ENCODE peak calls at places on chromosomes 11 and 22, in four cellular contexts. N is spleen, T is upper lobe of left lung, I is body of pancreas. Q is an unnamed sample.

GRCh38 chr11:119928047-119928446 is 199.0 kb upstream of the NECTIN1 start:
- DNase-seq in N (peak; percentile 4), T (no peak), I (no peak), Q (no peak)

GRCh38 chr22:20117656-20118571 is 888 bp upstream of the TRMT2A start:
- DNase-seq in N (peak; percentile 92), T (no peak), I (no peak), Q (no peak)

GRCh38 chr22:29145321-29146072 is 60.2 kb upstream of the EMID1 start:
- DNase-seq in N (peak; percentile 79), T (no peak), I (peak; percentile 24), Q (no peak)

GRCh38 chr11:96341237-96342130 is 1.5 kb downstream of the MAML2 start:
- DNase-seq in N (peak; percentile 91), T (peak; percentile 59), I (peak; percentile 51), Q (no peak)

GRCh38 chr11:57405271-57405890 is 14.9 kb upstream of the PRG2 start:
- DNase-seq in N (no peak), T (peak; percentile 22), I (no peak), Q (no peak)

GRCh38 chr11:9691865-9692264 is 28.0 kb downstream of the SWAP70 start:
- DNase-seq in N (no peak), T (no peak), I (no peak), Q (no peak)

GRCh38 chr11:72779495-72780128 is 14.2 kb downstream of the STARD10 start:
- DNase-seq in N (no peak), T (no peak), I (no peak), Q (no peak)

GRCh38 chr11:15208570-15209222 is 94.0 kb downstream of the INSC start:
- DNase-seq in N (peak; percentile 94), T (peak; percentile 78), I (peak; percentile 84), Q (peak; percentile 19)

GRCh38 chr11:47714554-47715081 is 551 bp downstream of the AGBL2 start:
- DNase-seq in N (peak; percentile 77), T (no peak), I (no peak), Q (no peak)

GRCh38 chr22:29330753-29331152 is 15.3 kb upstream of the RASL10A start:
- DNase-seq in N (no peak), T (no peak), I (no peak), Q (no peak)

GRCh38 chr11:96168623-96169022 is 174.4 kb downstream of the MAML2 start:
- DNase-seq in N (no peak), T (peak; percentile 64), I (peak; percentile 28), Q (no peak)

GRCh38 chr11:79078999-79079398 is 361.8 kb downstream of the TENM4 start:
- DNase-seq in N (no peak), T (no peak), I (peak; percentile 52), Q (no peak)

GRCh38 chr11:17931595-17931994 is 81.3 kb downstream of the SERGEF start:
- DNase-seq in N (no peak), T (no peak), I (no peak), Q (no peak)

GRCh38 chr11:17932472-17932871 is 80.4 kb downstream of the SERGEF start:
- DNase-seq in N (no peak), T (no peak), I (no peak), Q (no peak)

GRCh38 chr11:17927643-17928343 is 85.1 kb downstream of the SERGEF start:
- DNase-seq in N (no peak), T (no peak), I (no peak), Q (no peak)

GRCh38 chr11:17929171-17929570 is 83.7 kb downstream of the SERGEF start:
- DNase-seq in N (no peak), T (no peak), I (no peak), Q (no peak)

DNA sequence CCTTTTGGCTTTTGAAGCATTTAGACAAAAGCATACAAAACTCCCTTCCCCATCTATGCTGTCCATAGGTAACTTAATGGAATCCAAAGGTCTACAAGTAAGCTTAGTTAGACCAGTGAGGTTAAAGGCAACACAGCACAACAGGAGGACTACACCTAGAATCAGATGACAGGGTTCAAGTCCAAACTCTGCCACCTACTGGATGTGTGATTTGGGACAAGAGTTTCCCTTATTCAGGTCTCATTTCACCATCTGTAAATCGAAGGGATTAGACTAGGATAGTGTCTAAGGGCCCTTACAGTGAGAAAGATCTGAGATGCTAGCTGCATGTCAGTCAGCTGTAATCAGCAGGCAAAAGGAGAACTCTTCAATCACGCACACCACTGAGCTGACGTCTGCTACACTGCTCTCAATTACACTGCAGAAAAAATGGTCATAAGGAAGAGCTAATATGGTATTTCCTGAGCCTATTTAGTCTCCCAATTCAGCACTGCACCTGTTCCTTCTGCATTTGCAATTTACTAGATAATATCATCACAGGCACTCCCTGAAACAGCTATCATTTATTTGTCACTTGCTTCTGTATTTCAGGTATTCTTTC is 82.2 kb downstream of the SERGEF start:
- DNase-seq in N (no peak), T (no peak), I (no peak), Q (no peak)
- TF ChIP-seq CTCF in N (no peak), T (no peak), I (no peak), Q (no peak)

DNA sequence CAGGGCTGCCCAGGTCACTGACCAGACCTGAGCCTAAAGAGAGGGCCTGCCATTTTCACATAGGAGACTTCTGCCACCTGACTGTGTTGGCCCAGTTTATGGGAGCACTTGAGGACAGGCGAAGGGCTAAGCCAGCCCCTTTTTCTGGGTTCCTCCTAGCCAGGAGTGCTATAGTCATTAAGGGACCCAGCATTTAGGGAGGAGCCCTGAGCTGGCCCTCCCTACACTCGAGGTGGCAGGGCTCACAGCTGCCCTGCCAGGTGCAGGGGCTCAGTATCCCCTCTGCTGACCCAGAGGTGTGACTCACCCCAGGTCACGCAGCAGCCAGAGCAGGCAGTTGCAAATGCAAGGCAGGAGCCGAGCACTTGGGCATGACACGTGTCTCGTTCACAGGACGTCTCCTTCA is 86.3 kb upstream of the CRYBB3 start:
- DNase-seq in N (no peak), T (peak; percentile 77), I (no peak), Q (no peak)
- TF ChIP-seq POLR2A in N (no peak), T (no peak), I (no peak), Q (no peak)

DNA sequence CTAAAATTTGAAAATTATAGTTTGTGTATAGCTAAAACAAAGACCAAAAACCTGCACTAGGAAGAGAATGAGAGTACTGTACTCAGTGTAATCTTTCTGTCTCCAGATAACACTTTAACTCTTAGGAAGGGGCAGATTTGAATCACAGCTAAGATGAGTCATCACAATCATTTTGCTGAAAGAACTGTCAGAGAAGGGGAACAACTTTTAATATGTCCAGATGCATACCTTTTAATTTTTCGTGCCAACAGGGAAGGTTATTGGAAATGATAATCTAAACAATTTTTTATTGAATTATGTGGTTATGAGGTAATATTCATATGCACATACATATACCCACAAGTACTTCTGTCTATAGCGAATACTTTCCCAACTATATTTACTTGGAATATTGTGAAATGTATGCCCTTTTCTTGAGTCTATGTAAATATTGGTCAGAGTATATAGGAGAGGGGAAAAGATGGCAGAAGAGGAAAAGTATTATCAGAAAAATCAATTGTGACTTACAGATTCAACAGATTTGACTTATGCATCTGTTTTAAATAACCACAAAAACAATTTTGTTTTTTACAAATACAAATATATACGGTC is 51.1 kb upstream of the MUC15 start:
- DNase-seq in N (no peak), T (no peak), I (no peak), Q (no peak)
- H3K27ac ChIP-seq in N (no peak overlapping the region), T (no peak overlapping the region), I (no peak overlapping the region), Q (no peak overlapping the region)

DNA sequence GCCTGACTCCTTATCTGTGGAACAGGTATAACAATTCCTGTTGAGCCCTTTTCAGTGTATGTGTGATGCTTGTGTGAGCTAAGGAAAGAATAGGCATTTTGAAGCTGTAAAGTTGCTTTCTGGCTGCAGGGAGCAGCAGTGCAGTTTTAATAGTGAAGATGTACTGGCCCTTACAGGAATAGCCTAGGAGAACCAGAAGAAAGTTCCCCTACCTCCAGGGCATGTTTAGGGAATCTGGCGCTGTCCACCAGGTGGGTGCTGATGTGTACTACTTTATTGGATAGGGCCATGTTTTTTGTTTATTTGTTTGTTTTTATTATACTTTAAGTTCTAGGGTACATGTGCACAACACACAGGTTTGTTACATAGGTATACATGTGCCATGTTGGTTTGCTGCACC is 11.5 kb downstream of the BMAL1 start:
- DNase-seq in N (no peak), T (no peak), I (peak; percentile 11), Q (no peak)
- TF ChIP-seq CTCF in N (no peak), T (no peak), I (no peak), Q (no peak)

GRCh38 chr11:61429346-61429690 is 457 bp downstream of the CPSF7 start:
- DNase-seq in N (peak; percentile 92), T (peak; percentile 58), I (peak; percentile 53), Q (no peak)

GRCh38 chr11:61425367-61426131 is 4.2 kb downstream of the CPSF7 start:
- DNase-seq in N (no peak), T (no peak), I (no peak), Q (no peak)

GRCh38 chr11:61429691-61430582 is at the start of the genes CPSF7 and SDHAF2:
- DNase-seq in N (peak; percentile 100), T (peak; percentile 97), I (peak; percentile 97), Q (peak; percentile 83)
- TF ChIP-seq POLR2A in N (peak; percentile 12), T (peak; percentile 74), I (peak; percentile 64), Q (no peak)

GRCh38 chr22:24989541-24989951 is 37.0 kb downstream of the KIAA1671 start:
- DNase-seq in N (no peak), T (no peak), I (no peak), Q (no peak)

GRCh38 chr22:24985824-24986214 is 33.3 kb downstream of the KIAA1671 start:
- DNase-seq in N (no peak), T (no peak), I (no peak), Q (no peak)

GRCh38 chr22:24990344-24990905 is 37.9 kb downstream of the KIAA1671 start:
- DNase-seq in N (no peak), T (no peak), I (no peak), Q (no peak)

GRCh38 chr22:24986816-24987215 is 34.3 kb downstream of the KIAA1671 start:
- DNase-seq in N (no peak), T (no peak), I (no peak), Q (no peak)

DNA sequence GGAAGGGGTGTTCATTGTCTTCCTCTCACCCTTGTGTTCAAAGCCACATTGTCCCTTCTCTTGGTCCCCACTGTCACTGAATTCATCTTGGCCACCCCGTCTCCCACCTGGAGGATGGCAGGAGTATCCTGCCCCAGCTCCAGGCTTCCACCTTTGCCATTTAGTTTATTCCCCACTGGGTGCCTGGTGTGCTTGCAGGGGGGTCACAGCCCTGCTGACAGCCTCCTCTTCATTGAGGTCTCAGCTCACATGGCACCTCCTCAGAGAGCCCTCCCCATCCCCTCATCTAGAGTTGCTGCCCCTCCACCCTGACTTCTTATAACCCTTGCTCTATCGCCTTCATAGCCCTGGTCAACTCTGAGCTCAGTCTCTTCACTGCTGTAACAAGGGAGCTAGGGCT is 36.6 kb downstream of the KIAA1671 start:
- DNase-seq in N (no peak), T (no peak), I (no peak), Q (no peak)
- H3K27ac ChIP-seq in N (no peak overlapping the region), T (peak overlapping the region; percentile 54), I (no peak overlapping the region), Q (no peak overlapping the region)

Q was measured in esophagus squamous epithelium.